ENCODE peak calls at places on chromosomes 12 and 14, in seven cellular contexts. U is activated CD4-positive, CD25-positive, alpha-beta regulatory T cell; N is foreskin fibroblast; M is breast epithelium; Y is activated CD8-positive, alpha-beta memory T cell treated with anti-CD3 and anti-CD28 coated beads, Interleukin-2, amount 10 ng/mL, durations not matched to agents 7 days and 5 days; A is amygdala; K is epithelial cell of esophagus. F is an unnamed sample.

GRCh38 chr12:2482938-2483337 is 311.8 kb upstream of the FKBP4 start:
- DNase-seq in U (no peak), N (no peak), M (no peak), Y (no peak), A (no peak), K (no peak), F (peak)

GRCh38 chr14:68665116-68665515 is 127.8 kb downstream of the ZFP36L1 start:
- DNase-seq in U (no peak), N (no peak), M (no peak), Y (peak), A (no peak), K (no peak), F (no peak)

GRCh38 chr14:84340938-84341337 is 1189.0 kb upstream of the FLRT2 start:
- DNase-seq in U (no peak), N (no peak), M (no peak), Y (no peak), A (no peak), K (peak), F (peak)

GRCh38 chr12:49703647-49704137 is 3.5 kb downstream of the FMNL3 start:
- DNase-seq in U (no peak), N (peak), M (no peak), Y (peak), A (no peak), K (peak), F (peak)

GRCh38 chr12:19740472-19741131 is 301.3 kb downstream of the AEBP2 start:
- DNase-seq in U (no peak), N (no peak), M (no peak), Y (no peak), A (no peak), K (no peak), F (no peak)

GRCh38 chr12:73952304-73952703 is 585.3 kb upstream of the ATXN7L3B start:
- DNase-seq in U (no peak), N (no peak), M (no peak), Y (no peak), A (no peak), K (no peak), F (no peak)

GRCh38 chr14:97120204-97121120 is 323.3 kb downstream of the VRK1 start:
- DNase-seq in U (no peak), N (no peak), M (no peak), Y (peak), A (no peak), K (no peak), F (no peak)

GRCh38 chr14:95481391-95482022 is 34.9 kb downstream of the SYNE3 start:
- DNase-seq in U (no peak), N (no peak), M (no peak), Y (no peak), A (no peak), K (no peak), F (no peak)

GRCh38 chr12:124497658-124498057 is 69.8 kb downstream of the NCOR2 start:
- DNase-seq in U (no peak), N (peak), M (no peak), Y (no peak), A (peak), K (peak), F (peak)

GRCh38 chr14:20454359-20454644 is 310 bp downstream of the OSGEP start:
- DNase-seq in U (no peak), N (no peak), M (peak), Y (peak), A (no peak), K (peak), F (no peak)

GRCh38 chr14:73762375-73762822 is 48.2 kb upstream of the PNMA1 start:
- DNase-seq in U (no peak), N (no peak), M (no peak), Y (peak), A (no peak), K (no peak), F (no peak)

GRCh38 chr14:22276913-22277816 is 311.9 kb downstream of the DAD1 start:
- DNase-seq in U (no peak), N (peak), M (no peak), Y (no peak), A (no peak), K (peak), F (peak)

GRCh38 chr14:92553456-92553855 is 39.9 kb downstream of the RIN3 start:
- DNase-seq in U (no peak), N (no peak), M (no peak), Y (no peak), A (no peak), K (no peak), F (peak)

GRCh38 chr12:124188561-124189405 is 106.1 kb upstream of the RFLNA start:
- DNase-seq in U (no peak), N (no peak), M (no peak), Y (no peak), A (no peak), K (peak), F (no peak)

GRCh38 chr12:51869931-51870330 is 18.0 kb upstream of the ANKRD33 start:
- DNase-seq in U (no peak), N (no peak), M (no peak), Y (no peak), A (no peak), K (no peak), F (no peak)

GRCh38 chr12:2411586-2412304 is 359.0 kb downstream of the CACNA1C start:
- DNase-seq in U (no peak), N (no peak), M (no peak), Y (no peak), A (no peak), K (no peak), F (no peak)

GRCh38 chr14:53093206-53093605 is 59.9 kb downstream of the DDHD1 start:
- DNase-seq in U (no peak), N (peak), M (no peak), Y (no peak), A (no peak), K (no peak), F (peak)

GRCh38 chr14:91225025-91225424 is 19.5 kb downstream of the GPR68 start:
- DNase-seq in U (no peak), N (no peak), M (no peak), Y (no peak), A (no peak), K (peak), F (no peak)

GRCh38 chr12:108551556-108551955 is 9.4 kb downstream of the SART3 start:
- DNase-seq in U (no peak), N (no peak), M (no peak), Y (no peak), A (no peak), K (no peak), F (peak)

GRCh38 chr12:3250576-3250975 is 173.4 kb downstream of the TSPAN9 start:
- DNase-seq in U (no peak), N (no peak), M (no peak), Y (no peak), A (no peak), K (no peak), F (no peak)

GRCh38 chr14:76876076-76876475 is 49.9 kb downstream of the LRRC74A start:
- DNase-seq in U (no peak), N (peak), M (peak), Y (peak), A (peak), K (peak), F (peak)

GRCh38 chr14:104542871-104543830 is 36.4 kb upstream of the C14orf180 start:
- DNase-seq in U (no peak), N (no peak), M (no peak), Y (no peak), A (no peak), K (no peak), F (no peak)

GRCh38 chr12:124592481-124593160 is 25.2 kb upstream of the NCOR2 start:
- DNase-seq in U (no peak), N (no peak), M (no peak), Y (no peak), A (no peak), K (no peak), F (no peak)

GRCh38 chr12:95634622-95635621 is 83.6 kb upstream of the USP44 start:
- DNase-seq in U (no peak), N (peak), M (peak), Y (no peak), A (no peak), K (peak), F (no peak)

F was measured in cardiac muscle cell.